ENCODE peak calls at places on chromosomes 12 and 14, in ten cellular contexts. One of them, this sample, is unnamed. For H3K4me1, the result is how much of the 10 kb centered on the place peaks cover.

GRCh38 chr14:100236873-100237272 is 2.1 kb upstream of the YY1 start:
- DNase-seq in fibroblast of lung: no peak
- DNase-seq in left ventricle myocardium inferior: no peak
- DNase-seq in ovary: no peak
- DNase-seq in breast epithelium: no peak
- DNase-seq in suprapubic skin: no peak
- DNase-seq in psoas muscle: no peak
- DNase-seq in IMR-90: no peak
- DNase-seq in left lung: no peak
- DNase-seq in small intestine: no peak
- DNase-seq in this sample: no peak

GRCh38 chr12:49092086-49092815 is 2.4 kb downstream of the DHH start:
- DNase-seq in fibroblast of lung: no peak
- DNase-seq in left ventricle myocardium inferior: peak
- DNase-seq in ovary: peak
- DNase-seq in breast epithelium: no peak
- DNase-seq in suprapubic skin: no peak
- DNase-seq in psoas muscle: no peak
- DNase-seq in IMR-90: peak
- DNase-seq in left lung: peak
- DNase-seq in small intestine: no peak
- DNase-seq in this sample: peak

GRCh38 chr12:106342397-106343212 is 14.9 kb upstream of the POLR3B start:
- DNase-seq in fibroblast of lung: peak
- DNase-seq in left ventricle myocardium inferior: peak
- DNase-seq in ovary: peak
- DNase-seq in breast epithelium: peak
- DNase-seq in suprapubic skin: peak
- DNase-seq in psoas muscle: peak
- DNase-seq in IMR-90: peak
- DNase-seq in left lung: no peak
- DNase-seq in small intestine: peak
- DNase-seq in this sample: peak

GRCh38 chr14:98136019-98136418 is 1136.0 kb downstream of the BCL11B start:
- DNase-seq in fibroblast of lung: no peak
- DNase-seq in left ventricle myocardium inferior: no peak
- DNase-seq in ovary: no peak
- DNase-seq in breast epithelium: no peak
- DNase-seq in suprapubic skin: no peak
- DNase-seq in psoas muscle: no peak
- DNase-seq in IMR-90: no peak
- DNase-seq in left lung: no peak
- DNase-seq in small intestine: no peak
- DNase-seq in this sample: no peak

GRCh38 chr14:78790262-78790661 is 620.1 kb downstream of the NRXN3 start:
- DNase-seq in fibroblast of lung: no peak
- DNase-seq in left ventricle myocardium inferior: no peak
- DNase-seq in ovary: no peak
- DNase-seq in breast epithelium: no peak
- DNase-seq in suprapubic skin: no peak
- DNase-seq in psoas muscle: no peak
- DNase-seq in IMR-90: no peak
- DNase-seq in left lung: no peak
- DNase-seq in small intestine: no peak
- DNase-seq in this sample: no peak

GRCh38 chr12:103851127-103851526 is 10.1 kb upstream of the NT5DC3 start:
- DNase-seq in fibroblast of lung: peak
- DNase-seq in left ventricle myocardium inferior: no peak
- DNase-seq in ovary: no peak
- DNase-seq in breast epithelium: no peak
- DNase-seq in suprapubic skin: no peak
- DNase-seq in psoas muscle: no peak
- DNase-seq in IMR-90: peak
- DNase-seq in left lung: no peak
- DNase-seq in small intestine: no peak
- DNase-seq in this sample: no peak

GRCh38 chr14:98182385-98183055 is 1089.5 kb downstream of the BCL11B start:
- DNase-seq in fibroblast of lung: peak
- DNase-seq in left ventricle myocardium inferior: no peak
- DNase-seq in ovary: no peak
- DNase-seq in breast epithelium: no peak
- DNase-seq in suprapubic skin: no peak
- DNase-seq in psoas muscle: no peak
- DNase-seq in IMR-90: no peak
- DNase-seq in left lung: no peak
- DNase-seq in small intestine: no peak
- DNase-seq in this sample: no peak

GRCh38 chr12:57242691-57243454 is 8.1 kb downstream of the STAC3 start:
- DNase-seq in fibroblast of lung: peak
- DNase-seq in left ventricle myocardium inferior: no peak
- DNase-seq in ovary: no peak
- DNase-seq in breast epithelium: peak
- DNase-seq in suprapubic skin: peak
- DNase-seq in psoas muscle: peak
- DNase-seq in IMR-90: peak
- DNase-seq in left lung: peak
- DNase-seq in small intestine: peak
- DNase-seq in this sample: peak

GRCh38 chr12:129049917-129050316 is 196.6 kb downstream of the GLT1D1 start:
- DNase-seq in fibroblast of lung: peak
- DNase-seq in left ventricle myocardium inferior: no peak
- DNase-seq in ovary: no peak
- DNase-seq in breast epithelium: no peak
- DNase-seq in suprapubic skin: no peak
- DNase-seq in psoas muscle: no peak
- DNase-seq in IMR-90: no peak
- DNase-seq in left lung: no peak
- DNase-seq in small intestine: peak
- DNase-seq in this sample: no peak

GRCh38 chr14:75307700-75308379 is 29.2 kb downstream of the FOS start:
- DNase-seq in fibroblast of lung: peak
- DNase-seq in left ventricle myocardium inferior: peak
- DNase-seq in ovary: peak
- DNase-seq in breast epithelium: peak
- DNase-seq in suprapubic skin: peak
- DNase-seq in psoas muscle: peak
- DNase-seq in IMR-90: peak
- DNase-seq in left lung: peak
- DNase-seq in small intestine: peak
- DNase-seq in this sample: peak

GRCh38 chr12:110591508-110592051 is 8.5 kb upstream of the PPTC7 start:
- DNase-seq in fibroblast of lung: no peak
- DNase-seq in left ventricle myocardium inferior: no peak
- DNase-seq in ovary: no peak
- DNase-seq in breast epithelium: no peak
- DNase-seq in suprapubic skin: no peak
- DNase-seq in psoas muscle: no peak
- DNase-seq in IMR-90: no peak
- DNase-seq in left lung: no peak
- DNase-seq in small intestine: peak
- DNase-seq in this sample: no peak
- H3K27ac ChIP-seq in fibroblast of lung: peak
- H3K27ac ChIP-seq in left ventricle myocardium inferior: peak
- H3K27ac ChIP-seq in ovary: peak
- H3K27ac ChIP-seq in breast epithelium: peak
- H3K27ac ChIP-seq in suprapubic skin: peak
- H3K27ac ChIP-seq in psoas muscle: peak
- H3K27ac ChIP-seq in IMR-90: no peak
- H3K27ac ChIP-seq in left lung: peak
- H3K27ac ChIP-seq in small intestine: peak
- H3K27ac ChIP-seq in this sample: peak

DNA sequence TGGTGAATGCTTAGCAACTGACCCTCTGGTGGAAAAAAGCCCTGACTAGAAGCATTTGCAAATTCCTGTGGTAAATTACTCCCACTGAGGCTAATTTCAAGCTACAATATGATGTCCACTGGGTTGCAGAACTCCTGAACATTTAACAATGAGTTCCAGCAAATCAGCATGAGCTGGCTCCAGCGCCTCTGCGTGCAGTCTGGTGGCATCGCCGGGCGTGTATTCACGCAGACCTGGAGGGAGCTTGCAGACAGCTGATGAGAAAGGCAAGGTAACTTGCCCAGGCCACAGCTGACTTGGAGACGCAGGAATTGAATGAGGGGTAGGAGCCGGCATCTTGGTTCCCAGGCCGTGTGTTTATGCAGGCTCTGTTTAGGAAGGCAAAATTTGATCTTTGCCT is 45.1 kb upstream of the KCNA1 start:
- DNase-seq in fibroblast of lung: no peak
- DNase-seq in left ventricle myocardium inferior: no peak
- DNase-seq in ovary: no peak
- DNase-seq in breast epithelium: no peak
- DNase-seq in suprapubic skin: no peak
- DNase-seq in psoas muscle: no peak
- DNase-seq in IMR-90: no peak
- DNase-seq in left lung: peak
- DNase-seq in small intestine: no peak
- DNase-seq in this sample: no peak
- H3K4me3 ChIP-seq in fibroblast of lung: no peak
- H3K4me3 ChIP-seq in left ventricle myocardium inferior: no peak
- H3K4me3 ChIP-seq in ovary: no peak
- H3K4me3 ChIP-seq in breast epithelium: no peak
- H3K4me3 ChIP-seq in suprapubic skin: no peak
- H3K4me3 ChIP-seq in psoas muscle: no peak
- H3K4me3 ChIP-seq in IMR-90: no peak
- H3K4me3 ChIP-seq in left lung: no peak
- H3K4me3 ChIP-seq in small intestine: no peak
- H3K4me3 ChIP-seq in this sample: no peak

GRCh38 chr14:55306938-55307589 is 35.8 kb downstream of the FBXO34 start:
- DNase-seq in fibroblast of lung: peak
- DNase-seq in left ventricle myocardium inferior: no peak
- DNase-seq in ovary: no peak
- DNase-seq in breast epithelium: no peak
- DNase-seq in suprapubic skin: no peak
- DNase-seq in psoas muscle: no peak
- DNase-seq in IMR-90: no peak
- DNase-seq in left lung: no peak
- DNase-seq in small intestine: peak
- DNase-seq in this sample: no peak
- H3K4me1 ChIP-seq in fibroblast of lung: under half
- H3K4me1 ChIP-seq in left ventricle myocardium inferior: half or more
- H3K4me1 ChIP-seq in ovary: under half
- H3K4me1 ChIP-seq in breast epithelium: under half
- H3K4me1 ChIP-seq in suprapubic skin: under half
- H3K4me1 ChIP-seq in psoas muscle: half or more
- H3K4me1 ChIP-seq in IMR-90: under half
- H3K4me1 ChIP-seq in left lung: under half
- H3K4me1 ChIP-seq in small intestine: under half
- H3K4me1 ChIP-seq in this sample: under half

GRCh38 chr12:111447571-111448265 is 42.0 kb downstream of the SH2B3 start:
- DNase-seq in fibroblast of lung: no peak
- DNase-seq in left ventricle myocardium inferior: no peak
- DNase-seq in ovary: no peak
- DNase-seq in breast epithelium: peak
- DNase-seq in suprapubic skin: no peak
- DNase-seq in psoas muscle: no peak
- DNase-seq in IMR-90: no peak
- DNase-seq in left lung: no peak
- DNase-seq in small intestine: no peak
- DNase-seq in this sample: no peak
- H3K27ac ChIP-seq in fibroblast of lung: no peak
- H3K27ac ChIP-seq in left ventricle myocardium inferior: peak
- H3K27ac ChIP-seq in ovary: no peak
- H3K27ac ChIP-seq in breast epithelium: no peak
- H3K27ac ChIP-seq in suprapubic skin: no peak
- H3K27ac ChIP-seq in psoas muscle: peak
- H3K27ac ChIP-seq in IMR-90: no peak
- H3K27ac ChIP-seq in left lung: peak
- H3K27ac ChIP-seq in small intestine: peak
- H3K27ac ChIP-seq in this sample: peak

GRCh38 chr12:51868821-51869489 is 18.9 kb upstream of the ANKRD33 start:
- DNase-seq in fibroblast of lung: no peak
- DNase-seq in left ventricle myocardium inferior: no peak
- DNase-seq in ovary: peak
- DNase-seq in breast epithelium: no peak
- DNase-seq in suprapubic skin: peak
- DNase-seq in psoas muscle: peak
- DNase-seq in IMR-90: no peak
- DNase-seq in left lung: no peak
- DNase-seq in small intestine: peak
- DNase-seq in this sample: no peak
- H3K4me3 ChIP-seq in fibroblast of lung: peak
- H3K4me3 ChIP-seq in left ventricle myocardium inferior: peak
- H3K4me3 ChIP-seq in ovary: peak
- H3K4me3 ChIP-seq in breast epithelium: peak
- H3K4me3 ChIP-seq in suprapubic skin: peak
- H3K4me3 ChIP-seq in psoas muscle: peak
- H3K4me3 ChIP-seq in IMR-90: peak
- H3K4me3 ChIP-seq in left lung: peak
- H3K4me3 ChIP-seq in small intestine: no peak
- H3K4me3 ChIP-seq in this sample: peak

GRCh38 chr12:96327889-96328288 is 72.3 kb downstream of the CDK17 start:
- DNase-seq in fibroblast of lung: no peak
- DNase-seq in left ventricle myocardium inferior: no peak
- DNase-seq in ovary: no peak
- DNase-seq in breast epithelium: no peak
- DNase-seq in suprapubic skin: no peak
- DNase-seq in psoas muscle: no peak
- DNase-seq in IMR-90: no peak
- DNase-seq in left lung: no peak
- DNase-seq in small intestine: peak
- DNase-seq in this sample: no peak

GRCh38 chr12:96329545-96329944 is 70.7 kb downstream of the CDK17 start:
- DNase-seq in fibroblast of lung: no peak
- DNase-seq in left ventricle myocardium inferior: no peak
- DNase-seq in ovary: no peak
- DNase-seq in breast epithelium: no peak
- DNase-seq in suprapubic skin: no peak
- DNase-seq in psoas muscle: no peak
- DNase-seq in IMR-90: no peak
- DNase-seq in left lung: no peak
- DNase-seq in small intestine: no peak
- DNase-seq in this sample: no peak

GRCh38 chr12:96329018-96329417 is 71.2 kb downstream of the CDK17 start:
- DNase-seq in fibroblast of lung: no peak
- DNase-seq in left ventricle myocardium inferior: no peak
- DNase-seq in ovary: no peak
- DNase-seq in breast epithelium: no peak
- DNase-seq in suprapubic skin: no peak
- DNase-seq in psoas muscle: no peak
- DNase-seq in IMR-90: no peak
- DNase-seq in left lung: no peak
- DNase-seq in small intestine: no peak
- DNase-seq in this sample: no peak

GRCh38 chr12:96327346-96327745 is 72.9 kb downstream of the CDK17 start:
- DNase-seq in fibroblast of lung: no peak
- DNase-seq in left ventricle myocardium inferior: no peak
- DNase-seq in ovary: no peak
- DNase-seq in breast epithelium: no peak
- DNase-seq in suprapubic skin: no peak
- DNase-seq in psoas muscle: no peak
- DNase-seq in IMR-90: no peak
- DNase-seq in left lung: no peak
- DNase-seq in small intestine: no peak
- DNase-seq in this sample: no peak

GRCh38 chr12:96326628-96327227 is 73.5 kb downstream of the CDK17 start:
- DNase-seq in fibroblast of lung: no peak
- DNase-seq in left ventricle myocardium inferior: no peak
- DNase-seq in ovary: no peak
- DNase-seq in breast epithelium: no peak
- DNase-seq in suprapubic skin: no peak
- DNase-seq in psoas muscle: no peak
- DNase-seq in IMR-90: no peak
- DNase-seq in left lung: no peak
- DNase-seq in small intestine: no peak
- DNase-seq in this sample: no peak
- H3K4me1 ChIP-seq in fibroblast of lung: under half
- H3K4me1 ChIP-seq in left ventricle myocardium inferior: under half
- H3K4me1 ChIP-seq in ovary: under half
- H3K4me1 ChIP-seq in breast epithelium: under half
- H3K4me1 ChIP-seq in suprapubic skin: under half
- H3K4me1 ChIP-seq in psoas muscle: under half
- H3K4me1 ChIP-seq in IMR-90: under half
- H3K4me1 ChIP-seq in left lung: under half
- H3K4me1 ChIP-seq in small intestine: under half
- H3K4me1 ChIP-seq in this sample: under half

GRCh38 chr12:30784508-30784907 is 29.8 kb upstream of the CAPRIN2 start:
- DNase-seq in fibroblast of lung: no peak
- DNase-seq in left ventricle myocardium inferior: no peak
- DNase-seq in ovary: no peak
- DNase-seq in breast epithelium: no peak
- DNase-seq in suprapubic skin: no peak
- DNase-seq in psoas muscle: no peak
- DNase-seq in IMR-90: no peak
- DNase-seq in left lung: no peak
- DNase-seq in small intestine: no peak
- DNase-seq in this sample: no peak
- H3K27ac ChIP-seq in fibroblast of lung: no peak
- H3K27ac ChIP-seq in left ventricle myocardium inferior: no peak
- H3K27ac ChIP-seq in ovary: no peak
- H3K27ac ChIP-seq in breast epithelium: no peak
- H3K27ac ChIP-seq in suprapubic skin: no peak
- H3K27ac ChIP-seq in psoas muscle: no peak
- H3K27ac ChIP-seq in IMR-90: no peak
- H3K27ac ChIP-seq in left lung: no peak
- H3K27ac ChIP-seq in small intestine: no peak
- H3K27ac ChIP-seq in this sample: no peak